ENCODE peak calls at places on chromosome X, in five cellular contexts. Y is right atrium auricular region, W is mesothelial cell of epicardium, C is BJ, D is adrenal gland. T is an unnamed sample.

GRCh38 chrX:47179221-47179927 is 14.3 kb upstream of the UBA1 start:
- DNase-seq in Y (peak), D (peak), W (no peak), C (no peak), T (no peak)

GRCh38 chrX:65690057-65690855 is 22.8 kb downstream of the MSN start:
- DNase-seq in W (no peak), C (no peak), D (no peak), Y (peak), T (no peak)

GRCh38 chrX:13418126-13419091 is 98.6 kb upstream of the ATXN3L start:
- DNase-seq in D (no peak), Y (no peak), W (no peak), C (no peak), T (no peak)

GRCh38 chrX:53440631-53441517 is 6.7 kb upstream of the HSD17B10 start:
- DNase-seq in C (no peak), Y (peak), W (no peak), D (peak), T (peak)

GRCh38 chrX:114272096-114272686 is 311.7 kb upstream of the HTR2C start:
- DNase-seq in C (no peak), W (no peak), Y (no peak), D (no peak), T (no peak)

GRCh38 chrX:77719388-77719787 is 66.6 kb downstream of the ATRX start:
- DNase-seq in C (no peak), Y (no peak), W (no peak), D (no peak), T (no peak)

GRCh38 chrX:47169273-47169672 is 24.3 kb downstream of the RBM10 start:
- DNase-seq in Y (no peak), C (no peak), W (no peak), D (no peak), T (no peak)

GRCh38 chrX:28135378-28136047 is 154.3 kb upstream of the DCAF8L1 start:
- DNase-seq in Y (no peak), W (no peak), C (no peak), D (no peak), T (no peak)

GRCh38 chrX:45750639-45751038 is 550.0 kb upstream of the DIPK2B start:
- DNase-seq in D (no peak), W (no peak), Y (no peak), C (no peak), T (no peak)

GRCh38 chrX:133215747-133216146 is 2.4 kb downstream of the TFDP3 start:
- DNase-seq in C (no peak), Y (no peak), D (peak), W (no peak), T (peak)

GRCh38 chrX:45479835-45480422 is 279.3 kb upstream of the DIPK2B start:
- DNase-seq in Y (no peak), D (no peak), W (no peak), C (peak), T (no peak)

GRCh38 chrX:47200385-47201150 is 6.9 kb downstream of the UBA1 start:
- DNase-seq in D (peak), C (peak), W (no peak), Y (peak), T (no peak)

GRCh38 chrX:119762718-119763117 is 4.3 kb downstream of the SOWAHD start:
- DNase-seq in D (no peak), C (no peak), W (no peak), Y (no peak), T (no peak)

GRCh38 chrX:114178126-114178525 is 405.8 kb upstream of the HTR2C start:
- DNase-seq in Y (no peak), W (no peak), D (no peak), C (no peak), T (no peak)

GRCh38 chrX:154762529-154763296 is at the start of gene DKC1:
- DNase-seq in D (peak), Y (peak), W (peak), C (peak), T (peak)

GRCh38 chrX:2325076-2325784 is 175.5 kb downstream of the DHRSX start:
- DNase-seq in Y (peak), W (no peak), C (no peak), D (peak), T (no peak)

GRCh38 chrX:101803451-101803850 is 128.4 kb downstream of the ZMAT1 start:
- DNase-seq in Y (no peak), W (no peak), D (no peak), C (no peak), T (no peak)
- TF ChIP-seq CTCF in Y (peak), W (peak), D (peak), C (peak), T (peak)

GRCh38 chrX:40543661-40544328 is 37.0 kb upstream of the ATP6AP2 start:
- DNase-seq in W (no peak), C (no peak), Y (no peak), D (peak), T (peak)

GRCh38 chrX:40544343-40545250 is 36.2 kb upstream of the ATP6AP2 start:
- DNase-seq in W (no peak), C (no peak), D (no peak), Y (no peak), T (peak)

GRCh38 chrX:40539214-40540142 is 41.3 kb upstream of the ATP6AP2 start:
- DNase-seq in W (no peak), C (peak), D (peak), Y (peak), T (peak)

GRCh38 chrX:40542972-40543371 is 37.8 kb upstream of the ATP6AP2 start:
- DNase-seq in C (no peak), W (no peak), Y (no peak), D (no peak), T (no peak)

GRCh38 chrX:40542208-40542607 is 38.6 kb upstream of the ATP6AP2 start:
- DNase-seq in D (no peak), C (no peak), Y (no peak), W (no peak), T (no peak)
- TF ChIP-seq CTCF in D (no peak), C (no peak), Y (no peak), W (no peak), T (no peak)

GRCh38 chrX:107429090-107429489 is 20.4 kb upstream of the FRMPD3 start:
- DNase-seq in D (peak), W (no peak), Y (no peak), C (no peak), T (peak)
- TF ChIP-seq CTCF in D (peak), W (no peak), Y (peak), C (peak), T (peak)

GRCh38 chrX:19990225-19990518 is 689 bp downstream of the BCLAF3 start:
- DNase-seq in D (peak), W (no peak), C (no peak), Y (no peak), T (no peak)
- TF ChIP-seq CTCF in D (no peak), W (no peak), C (no peak), Y (peak), T (no peak)

T was measured in endothelial cell.